ENCODE peak calls at places on chromosome 16, in eight cellular contexts. One of them, this sample, is unnamed.

GRCh38 chr16:50861926-50862325 is 120.0 kb downstream of the CYLD start:
- DNase-seq in WTC11: no peak
- DNase-seq in IMR-90: peak
- DNase-seq in GM12878: no peak
- DNase-seq in A549: peak
- DNase-seq in HepG2: peak
- DNase-seq in K562: no peak
- DNase-seq in H1: no peak
- DNase-seq in this sample: no peak

GRCh38 chr16:59748531-59748930 is 1014.4 kb upstream of the GOT2 start:
- DNase-seq in WTC11: no peak
- DNase-seq in IMR-90: no peak
- DNase-seq in GM12878: no peak
- DNase-seq in A549: no peak
- DNase-seq in HepG2: no peak
- DNase-seq in K562: no peak
- DNase-seq in H1: no peak
- DNase-seq in this sample: no peak

GRCh38 chr16:60852635-60853034 is 1183.6 kb downstream of the CDH8 start:
- DNase-seq in WTC11: no peak
- DNase-seq in IMR-90: no peak
- DNase-seq in GM12878: no peak
- DNase-seq in A549: no peak
- DNase-seq in HepG2: no peak
- DNase-seq in K562: no peak
- DNase-seq in H1: no peak
- DNase-seq in this sample: no peak

GRCh38 chr16:88295526-88296436 is 87.0 kb upstream of the ZNF469 start:
- DNase-seq in WTC11: no peak
- DNase-seq in IMR-90: no peak
- DNase-seq in GM12878: no peak
- DNase-seq in A549: no peak
- DNase-seq in HepG2: no peak
- DNase-seq in K562: no peak
- DNase-seq in H1: no peak
- DNase-seq in this sample: peak

GRCh38 chr16:73319747-73320146 is 271.8 kb upstream of the ZFHX3 start:
- DNase-seq in WTC11: no peak
- DNase-seq in IMR-90: no peak
- DNase-seq in GM12878: no peak
- DNase-seq in A549: no peak
- DNase-seq in HepG2: no peak
- DNase-seq in K562: no peak
- DNase-seq in H1: no peak
- DNase-seq in this sample: peak

GRCh38 chr16:88458039-88458772 is 5.1 kb downstream of the ZFPM1 start:
- DNase-seq in WTC11: no peak
- DNase-seq in IMR-90: no peak
- DNase-seq in GM12878: no peak
- DNase-seq in A549: no peak
- DNase-seq in HepG2: no peak
- DNase-seq in K562: no peak
- DNase-seq in H1: no peak
- DNase-seq in this sample: peak

GRCh38 chr16:5428932-5429331 is 331.3 kb upstream of the EEF2KMT start:
- DNase-seq in WTC11: peak
- DNase-seq in IMR-90: no peak
- DNase-seq in GM12878: no peak
- DNase-seq in A549: no peak
- DNase-seq in HepG2: peak
- DNase-seq in K562: no peak
- DNase-seq in H1: peak
- DNase-seq in this sample: no peak

GRCh38 chr16:88534731-88535141 is 35.5 kb upstream of the ZC3H18 start:
- DNase-seq in WTC11: peak
- DNase-seq in IMR-90: peak
- DNase-seq in GM12878: no peak
- DNase-seq in A549: peak
- DNase-seq in HepG2: no peak
- DNase-seq in K562: no peak
- DNase-seq in H1: no peak
- DNase-seq in this sample: no peak

GRCh38 chr16:3295209-3295608 is 10.0 kb downstream of the TIGD7 start:
- DNase-seq in WTC11: no peak
- DNase-seq in IMR-90: no peak
- DNase-seq in GM12878: no peak
- DNase-seq in A549: no peak
- DNase-seq in HepG2: no peak
- DNase-seq in K562: no peak
- DNase-seq in H1: no peak
- DNase-seq in this sample: no peak

GRCh38 chr16:1820973-1821290 is 5.7 kb downstream of the HAGH start:
- DNase-seq in WTC11: no peak
- DNase-seq in IMR-90: no peak
- DNase-seq in GM12878: no peak
- DNase-seq in A549: no peak
- DNase-seq in HepG2: no peak
- DNase-seq in K562: no peak
- DNase-seq in H1: no peak
- DNase-seq in this sample: no peak

GRCh38 chr16:27568077-27568476 is 18.1 kb downstream of the KATNIP start:
- DNase-seq in WTC11: no peak
- DNase-seq in IMR-90: no peak
- DNase-seq in GM12878: no peak
- DNase-seq in A549: peak
- DNase-seq in HepG2: no peak
- DNase-seq in K562: no peak
- DNase-seq in H1: no peak
- DNase-seq in this sample: no peak

GRCh38 chr16:57366544-57367040 is 5.7 kb upstream of the CX3CL1 start:
- DNase-seq in WTC11: no peak
- DNase-seq in IMR-90: no peak
- DNase-seq in GM12878: no peak
- DNase-seq in A549: no peak
- DNase-seq in HepG2: no peak
- DNase-seq in K562: no peak
- DNase-seq in H1: no peak
- DNase-seq in this sample: no peak

DNA sequence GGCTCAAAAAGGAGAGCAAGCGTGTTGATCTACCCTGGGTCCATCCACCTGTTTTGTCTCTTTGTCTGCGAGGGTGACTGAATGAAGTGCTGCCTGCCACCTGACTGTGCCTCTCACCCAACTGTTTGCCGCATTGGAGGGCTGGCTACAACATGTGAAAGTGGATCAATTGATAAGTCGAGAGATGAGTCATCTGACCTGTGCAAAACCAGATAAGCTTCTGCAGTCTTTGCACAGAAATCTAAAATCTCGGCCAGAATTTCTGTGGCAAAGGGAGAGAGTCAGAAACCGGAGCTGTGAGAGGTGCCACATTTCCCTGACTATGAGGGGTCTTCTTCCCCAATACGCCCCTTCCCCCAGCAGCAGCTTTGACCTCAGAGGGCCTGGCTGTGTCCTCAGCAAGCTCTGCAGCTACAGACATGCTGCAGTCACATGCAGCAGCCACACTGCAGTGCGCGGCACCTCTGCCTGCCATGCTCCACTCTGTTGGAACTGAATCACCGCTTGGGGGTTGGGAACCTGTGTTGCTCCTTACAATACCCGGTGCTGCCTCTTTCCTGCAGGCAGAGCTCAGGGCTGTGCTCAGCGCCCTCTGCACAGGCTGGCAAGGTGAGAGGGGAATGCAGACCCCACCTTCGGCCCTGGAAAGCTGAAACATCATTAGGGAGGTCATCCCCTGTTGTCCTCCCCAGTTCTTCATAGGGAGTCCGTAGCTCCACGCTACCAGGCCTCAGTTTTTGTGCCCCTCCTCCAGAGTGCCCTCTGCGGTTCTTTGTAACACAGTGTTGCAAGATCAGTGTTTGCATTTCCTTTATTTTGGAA is 16.2 kb upstream of the HAS3 start:
- DNase-seq in WTC11: peak
- DNase-seq in IMR-90: peak
- DNase-seq in GM12878: peak
- DNase-seq in A549: peak
- DNase-seq in HepG2: peak
- DNase-seq in K562: peak
- DNase-seq in H1: no peak
- DNase-seq in this sample: peak
- TF ChIP-seq CTCF in WTC11: no peak
- TF ChIP-seq CTCF in IMR-90: no peak
- TF ChIP-seq CTCF in GM12878: no peak
- TF ChIP-seq CTCF in A549: no peak
- TF ChIP-seq CTCF in HepG2: no peak
- TF ChIP-seq CTCF in K562: no peak
- TF ChIP-seq CTCF in H1: no peak
- TF ChIP-seq CTCF in this sample: no peak

GRCh38 chr16:53515259-53515658 is 12.2 kb upstream of the AKTIP start:
- DNase-seq in WTC11: no peak
- DNase-seq in IMR-90: peak
- DNase-seq in GM12878: no peak
- DNase-seq in A549: no peak
- DNase-seq in HepG2: no peak
- DNase-seq in K562: no peak
- DNase-seq in H1: no peak
- DNase-seq in this sample: no peak

GRCh38 chr16:53517851-53518250 is 14.8 kb upstream of the AKTIP start:
- DNase-seq in WTC11: no peak
- DNase-seq in IMR-90: no peak
- DNase-seq in GM12878: no peak
- DNase-seq in A549: no peak
- DNase-seq in HepG2: no peak
- DNase-seq in K562: no peak
- DNase-seq in H1: no peak
- DNase-seq in this sample: no peak

GRCh38 chr16:53515811-53516210 is 12.8 kb upstream of the AKTIP start:
- DNase-seq in WTC11: no peak
- DNase-seq in IMR-90: no peak
- DNase-seq in GM12878: no peak
- DNase-seq in A549: no peak
- DNase-seq in HepG2: no peak
- DNase-seq in K562: no peak
- DNase-seq in H1: no peak
- DNase-seq in this sample: no peak

GRCh38 chr16:53519417-53520091 is 16.5 kb upstream of the AKTIP start:
- DNase-seq in WTC11: no peak
- DNase-seq in IMR-90: no peak
- DNase-seq in GM12878: no peak
- DNase-seq in A549: no peak
- DNase-seq in HepG2: no peak
- DNase-seq in K562: no peak
- DNase-seq in H1: no peak
- DNase-seq in this sample: no peak

GRCh38 chr16:53518550-53519416 is 15.8 kb upstream of the AKTIP start:
- DNase-seq in WTC11: no peak
- DNase-seq in IMR-90: peak
- DNase-seq in GM12878: peak
- DNase-seq in A549: no peak
- DNase-seq in HepG2: no peak
- DNase-seq in K562: peak
- DNase-seq in H1: no peak
- DNase-seq in this sample: no peak
- TF ChIP-seq USF2 in WTC11: no peak
- TF ChIP-seq USF2 in IMR-90: no peak
- TF ChIP-seq USF2 in GM12878: no peak
- TF ChIP-seq USF2 in A549: no peak
- TF ChIP-seq USF2 in HepG2: no peak
- TF ChIP-seq USF2 in K562: no peak
- TF ChIP-seq USF2 in H1: no peak
- TF ChIP-seq USF2 in this sample: no peak

GRCh38 chr16:85026696-85027095 is 899 bp upstream of the KIAA0513 start:
- DNase-seq in WTC11: no peak
- DNase-seq in IMR-90: no peak
- DNase-seq in GM12878: no peak
- DNase-seq in A549: no peak
- DNase-seq in HepG2: no peak
- DNase-seq in K562: no peak
- DNase-seq in H1: no peak
- DNase-seq in this sample: no peak

GRCh38 chr16:85027968-85028637 is 508 bp downstream of the KIAA0513 start:
- DNase-seq in WTC11: no peak
- DNase-seq in IMR-90: no peak
- DNase-seq in GM12878: no peak
- DNase-seq in A549: no peak
- DNase-seq in HepG2: no peak
- DNase-seq in K562: no peak
- DNase-seq in H1: no peak
- DNase-seq in this sample: no peak

GRCh38 chr16:85028638-85029412 is 1.2 kb downstream of the KIAA0513 start:
- DNase-seq in WTC11: no peak
- DNase-seq in IMR-90: peak
- DNase-seq in GM12878: no peak
- DNase-seq in A549: no peak
- DNase-seq in HepG2: no peak
- DNase-seq in K562: peak
- DNase-seq in H1: no peak
- DNase-seq in this sample: no peak

GRCh38 chr16:85025781-85026653 is 1.6 kb upstream of the KIAA0513 start:
- DNase-seq in WTC11: no peak
- DNase-seq in IMR-90: no peak
- DNase-seq in GM12878: no peak
- DNase-seq in A549: no peak
- DNase-seq in HepG2: no peak
- DNase-seq in K562: peak
- DNase-seq in H1: no peak
- DNase-seq in this sample: no peak

DNA sequence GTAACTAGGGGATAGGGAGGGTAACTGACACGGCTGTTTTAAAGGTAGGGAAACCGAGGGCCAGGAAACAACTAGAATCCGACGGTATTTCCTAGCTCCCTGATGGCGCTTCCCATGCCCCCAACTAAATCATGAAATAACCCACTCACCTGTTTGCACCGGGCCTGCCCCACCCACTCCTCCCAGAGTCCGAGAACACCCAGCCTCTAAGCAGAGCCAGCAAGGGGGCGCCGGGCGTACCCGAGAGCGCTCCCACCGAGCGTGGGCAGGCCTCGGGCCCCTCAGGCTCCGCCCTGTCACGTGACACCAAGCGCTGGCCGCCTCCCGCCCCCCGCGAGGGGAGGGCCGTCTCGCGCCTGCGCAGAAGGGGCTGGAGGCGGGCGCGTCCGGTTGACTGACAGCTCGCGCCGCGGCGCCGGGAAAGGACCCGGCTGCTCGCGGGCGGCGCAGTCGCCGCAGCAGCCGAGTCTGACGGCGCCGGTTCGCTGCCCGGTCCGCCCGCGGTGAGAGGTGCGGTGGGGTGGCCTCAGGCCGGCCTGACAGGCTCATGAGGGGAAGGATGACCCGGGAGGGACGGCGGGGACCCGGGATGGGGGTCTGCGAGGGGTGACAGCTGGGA is at the start of gene KIAA0513:
- DNase-seq in WTC11: peak
- DNase-seq in IMR-90: peak
- DNase-seq in GM12878: peak
- DNase-seq in A549: peak
- DNase-seq in HepG2: peak
- DNase-seq in K562: peak
- DNase-seq in H1: peak
- DNase-seq in this sample: peak
- TF ChIP-seq CTCF in WTC11: no peak
- TF ChIP-seq CTCF in IMR-90: peak
- TF ChIP-seq CTCF in GM12878: peak
- TF ChIP-seq CTCF in A549: no peak
- TF ChIP-seq CTCF in HepG2: peak
- TF ChIP-seq CTCF in K562: peak
- TF ChIP-seq CTCF in H1: no peak
- TF ChIP-seq CTCF in this sample: peak

GRCh38 chr16:23504453-23505179 is 5.7 kb downstream of the GGA2 start:
- DNase-seq in WTC11: no peak
- DNase-seq in IMR-90: peak
- DNase-seq in GM12878: peak
- DNase-seq in A549: peak
- DNase-seq in HepG2: peak
- DNase-seq in K562: peak
- DNase-seq in H1: peak
- DNase-seq in this sample: peak
- TF ChIP-seq USF2 in WTC11: no peak
- TF ChIP-seq USF2 in IMR-90: no peak
- TF ChIP-seq USF2 in GM12878: no peak
- TF ChIP-seq USF2 in A549: no peak
- TF ChIP-seq USF2 in HepG2: no peak
- TF ChIP-seq USF2 in K562: no peak
- TF ChIP-seq USF2 in H1: no peak
- TF ChIP-seq USF2 in this sample: no peak

This sample was measured in SK-N-SH.